ENCODE peak calls at places on chromosomes 2 and 18, in six cellular contexts. U is K562, F is A549, I is GM12878, Y is HepG2, R is upper lobe of left lung. Z is an unnamed sample.

GRCh38 chr2:33014268-33014667 is 67.5 kb downstream of the LTBP1 start:
- ATAC-seq in U (no peak), F (peak; percentile 40), I (no peak), Y (no peak), R (no peak), Z (no peak)

GRCh38 chr18:23935804-23936203 is 78.8 kb upstream of the TTC39C start:
- ATAC-seq in U (no peak), F (no peak), I (no peak), Y (no peak), R (no peak), Z (no peak)

GRCh38 chr2:56040834-56041233 is 117.3 kb upstream of the EFEMP1 start:
- ATAC-seq in U (no peak), F (no peak), I (no peak), Y (no peak), R (no peak), Z (no peak)

GRCh38 chr2:56681659-56682396 is 498.0 kb downstream of the CCDC85A start:
- ATAC-seq in U (no peak), F (no peak), I (no peak), Y (no peak), R (no peak), Z (no peak)

GRCh38 chr2:210263841-210264240 is 38.6 kb upstream of the ACADL start:
- ATAC-seq in U (no peak), F (no peak), I (no peak), Y (no peak), R (no peak), Z (no peak)

GRCh38 chr18:12479982-12480381 is 72.3 kb downstream of the PRELID3A start:
- ATAC-seq in U (no peak), F (no peak), I (no peak), Y (no peak), R (no peak), Z (no peak)

GRCh38 chr2:197121756-197122385 is 188.7 kb downstream of the ANKRD44 start:
- ATAC-seq in U (no peak), F (no peak), I (no peak), Y (no peak), R (no peak), Z (peak; percentile 52)

GRCh38 chr18:35060092-35060491 is 18.9 kb downstream of the MAPRE2 start:
- ATAC-seq in U (peak; percentile 6), F (no peak), I (no peak), Y (no peak), R (no peak), Z (no peak)

GRCh38 chr2:208346756-208347155 is 59.8 kb upstream of the PTH2R start:
- ATAC-seq in U (no peak), F (no peak), I (no peak), Y (no peak), R (no peak), Z (no peak)

GRCh38 chr2:129069875-129070594 is 751.4 kb upstream of the HS6ST1 start:
- ATAC-seq in U (no peak), F (no peak), I (no peak), Y (peak; percentile 83), R (no peak), Z (no peak)

GRCh38 chr2:235416816-235417499 is 76.9 kb upstream of the AGAP1 start:
- ATAC-seq in U (peak; percentile 40), F (peak; percentile 82), I (no peak), Y (peak; percentile 44), R (peak; percentile 58), Z (no peak)

GRCh38 chr2:173184031-173185004 is 108.7 kb downstream of the MAP3K20 start:
- ATAC-seq in U (peak; percentile 57), F (peak; percentile 99), I (no peak), Y (no peak), R (peak; percentile 93), Z (peak; percentile 92)

GRCh38 chr18:78623142-78623541 is 356.5 kb upstream of the SALL3 start:
- ATAC-seq in U (no peak), F (no peak), I (no peak), Y (no peak), R (no peak), Z (no peak)
- TF ChIP-seq EP300 in U (no peak), F (no peak), I (no peak), Y (no peak), R (no peak), Z (no peak)

GRCh38 chr2:69310267-69310666 is 76.8 kb downstream of the GFPT1 start:
- ATAC-seq in U (no peak), F (no peak), I (no peak), Y (no peak), R (no peak), Z (no peak)
- TF ChIP-seq EP300 in U (no peak), F (no peak), I (no peak), Y (no peak), R (no peak), Z (no peak)

GRCh38 chr2:111919794-111920608 is 21.6 kb downstream of the MERTK start:
- ATAC-seq in U (no peak), F (peak; percentile 37), I (peak; percentile 25), Y (peak; percentile 96), R (peak; percentile 90), Z (peak; percentile 46)

GRCh38 chr2:111923271-111923670 is 24.9 kb downstream of the MERTK start:
- ATAC-seq in U (no peak), F (no peak), I (no peak), Y (no peak), R (no peak), Z (no peak)

GRCh38 chr2:111919362-111919761 is 21.0 kb downstream of the MERTK start:
- ATAC-seq in U (peak; percentile 80), F (peak; percentile 56), I (peak; percentile 25), Y (peak; percentile 58), R (no peak), Z (no peak)

GRCh38 chr2:111912547-111912946 is 14.1 kb downstream of the MERTK start:
- ATAC-seq in U (peak; percentile 61), F (no peak), I (no peak), Y (peak; percentile 39), R (no peak), Z (no peak)

DNA sequence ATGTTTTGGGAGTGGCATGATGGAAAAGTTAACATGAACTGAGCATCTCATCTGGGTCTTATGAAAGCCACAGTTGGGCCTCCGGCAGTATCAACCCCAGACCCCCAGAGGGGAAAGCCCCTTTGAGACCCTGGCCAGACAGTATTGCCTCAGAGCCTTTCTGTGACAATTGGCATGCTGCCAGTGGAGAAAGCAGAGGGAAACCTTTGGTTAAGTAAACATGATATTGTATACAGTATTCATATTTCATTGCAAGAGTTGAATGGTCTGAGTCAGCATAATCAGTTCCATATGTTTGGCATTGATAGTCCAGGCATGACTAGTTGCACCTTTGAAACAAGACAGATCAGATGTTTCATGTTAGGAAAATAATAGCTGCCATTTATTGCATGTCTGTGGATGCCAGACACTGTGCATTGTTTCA is 20.0 kb downstream of the MERTK start:
- ATAC-seq in U (peak; percentile 72), F (no peak), I (no peak), Y (no peak), R (no peak), Z (no peak)
- TF ChIP-seq EP300 in U (peak; percentile 83), F (no peak), I (no peak), Y (peak; percentile 30), R (no peak), Z (no peak)

DNA sequence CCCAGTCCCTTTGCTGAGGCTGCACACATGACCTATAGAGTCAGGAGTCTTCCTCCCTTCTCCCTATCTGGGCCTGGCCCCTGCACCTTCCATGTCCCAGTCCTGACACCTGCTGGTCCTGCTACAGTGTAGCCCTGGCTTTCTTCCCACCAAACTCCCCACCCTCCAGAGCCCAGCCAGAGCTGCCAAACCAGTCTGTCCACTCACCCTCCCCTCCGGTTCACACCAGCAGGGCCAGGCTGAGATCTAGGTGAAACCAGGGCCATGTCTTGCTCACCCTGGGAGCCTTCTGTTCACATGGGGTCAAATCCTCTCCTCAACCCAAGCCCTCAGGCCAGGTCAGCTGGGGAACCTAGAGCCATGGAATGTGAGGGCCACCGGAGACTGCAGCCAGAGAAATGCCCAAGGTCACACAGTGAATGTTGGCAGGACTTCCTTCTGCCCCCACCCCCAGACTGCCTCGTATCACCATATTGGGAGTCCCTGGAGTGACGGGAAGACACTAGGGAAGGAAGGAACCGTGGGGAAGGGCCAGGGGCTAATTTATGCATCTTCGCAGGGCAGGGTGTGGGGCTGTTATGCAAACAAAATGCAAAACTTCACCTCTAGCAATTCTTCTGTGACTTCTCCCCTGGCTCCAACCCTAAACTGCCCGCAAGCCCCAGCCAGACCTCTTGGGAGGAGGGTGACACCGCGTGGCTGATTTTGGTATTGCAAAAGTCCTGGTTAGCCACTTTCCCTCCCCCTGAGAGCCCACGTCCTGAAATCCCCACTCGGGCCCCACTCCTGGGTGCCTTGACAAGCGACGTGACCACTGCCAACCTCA is 14.6 kb downstream of the TNS1 start:
- ATAC-seq in U (peak; percentile 94), F (peak; percentile 86), I (peak; percentile 94), Y (peak; percentile 87), R (peak; percentile 86), Z (peak; percentile 85)
- TF ChIP-seq EP300 in U (no peak), F (no peak), I (no peak), Y (no peak), R (no peak), Z (no peak)

GRCh38 chr2:18991177-18992168 is 366.9 kb downstream of the OSR1 start:
- ATAC-seq in U (no peak), F (peak; percentile 90), I (no peak), Y (no peak), R (peak; percentile 38), Z (no peak)
- TF ChIP-seq EP300 in U (no peak), F (peak; percentile 95), I (no peak), Y (no peak), R (no peak), Z (no peak)

GRCh38 chr2:231604685-231605606 is 12.3 kb downstream of the TEX44 start:
- ATAC-seq in U (peak; percentile 93), F (peak; percentile 86), I (peak; percentile 84), Y (peak; percentile 81), R (peak; percentile 98), Z (peak; percentile 94)
- TF ChIP-seq EP300 in U (no peak), F (no peak), I (peak; percentile 41), Y (no peak), R (no peak), Z (peak; percentile 76)

GRCh38 chr2:146874260-146874658 is 970.6 kb upstream of the ACVR2A start:
- ATAC-seq in U (no peak), F (peak; percentile 57), I (peak; percentile 70), Y (no peak), R (no peak), Z (peak; percentile 28)
- TF ChIP-seq EP300 in U (no peak), F (no peak), I (no peak), Y (no peak), R (no peak), Z (no peak)

GRCh38 chr18:58269931-58270330 is 225.9 kb downstream of the NEDD4L start:
- ATAC-seq in U (no peak), F (no peak), I (no peak), Y (no peak), R (peak; percentile 53), Z (no peak)

GRCh38 chr18:58266291-58266690 is 222.3 kb downstream of the NEDD4L start:
- ATAC-seq in U (no peak), F (no peak), I (no peak), Y (no peak), R (no peak), Z (no peak)

GRCh38 chr18:58264846-58265245 is 220.8 kb downstream of the NEDD4L start:
- ATAC-seq in U (no peak), F (no peak), I (peak; percentile 52), Y (no peak), R (no peak), Z (no peak)

GRCh38 chr18:58268849-58269248 is 224.8 kb downstream of the NEDD4L start:
- ATAC-seq in U (peak; percentile 77), F (peak; percentile 41), I (no peak), Y (no peak), R (no peak), Z (no peak)

GRCh38 chr18:58267493-58267892 is 223.5 kb downstream of the NEDD4L start:
- ATAC-seq in U (no peak), F (no peak), I (no peak), Y (no peak), R (no peak), Z (no peak)
- TF ChIP-seq EP300 in U (no peak), F (no peak), I (no peak), Y (no peak), R (no peak), Z (no peak)

GRCh38 chr2:187617925-187618324 is 63.7 kb upstream of the TFPI start:
- ATAC-seq in U (no peak), F (no peak), I (no peak), Y (no peak), R (no peak), Z (no peak)
- TF ChIP-seq EP300 in U (no peak), F (no peak), I (no peak), Y (no peak), R (no peak), Z (no peak)